ENCODE peak calls at places on chromosome 13, in four cellular contexts. G is B cell, W is neural crest cell, A is retinal pigment epithelial cell. F is an unnamed sample.

GRCh38 chr13:73879346-73880020 is 254.7 kb downstream of the KLF12 start:
- DNase-seq in G (no peak), W (no peak), A (no peak), F (no peak)

GRCh38 chr13:109764474-109765292 is 21.7 kb downstream of the IRS2 start:
- DNase-seq in G (no peak), W (no peak), A (no peak), F (peak; percentile 59)

GRCh38 chr13:40152145-40152544 is 496.7 kb downstream of the COG6 start:
- DNase-seq in G (no peak), W (no peak), A (peak; percentile 79), F (peak; percentile 25)

GRCh38 chr13:20064128-20064527 is 96.7 kb downstream of the GJA3 start:
- DNase-seq in G (no peak), W (no peak), A (no peak), F (no peak)

GRCh38 chr13:110644892-110645521 is 29.7 kb downstream of the NAXD start:
- DNase-seq in G (peak; percentile 89), W (peak; percentile 49), A (peak; percentile 45), F (peak; percentile 91)

GRCh38 chr13:25347156-25347555 is 24.6 kb upstream of the ATP8A2 start:
- DNase-seq in G (no peak), W (no peak), A (no peak), F (no peak)

GRCh38 chr13:82963466-82963865 is 918.8 kb downstream of the SLITRK1 start:
- DNase-seq in G (no peak), W (no peak), A (no peak), F (no peak)

GRCh38 chr13:52780092-52780491 is 40.5 kb upstream of the CNMD start:
- DNase-seq in G (no peak), W (no peak), A (no peak), F (no peak)

GRCh38 chr13:77990973-77991372 is 72.3 kb upstream of the EDNRB start:
- DNase-seq in G (no peak), W (no peak), A (no peak), F (no peak)

GRCh38 chr13:46113596-46113995 is 8.8 kb upstream of the CPB2 start:
- DNase-seq in G (no peak), W (no peak), A (peak; percentile 86), F (no peak)

GRCh38 chr13:92589955-92590354 is 636.7 kb upstream of the GPC6 start:
- DNase-seq in G (no peak), W (no peak), A (no peak), F (no peak)

GRCh38 chr13:108987488-108987887 is 358.1 kb downstream of the MYO16 start:
- DNase-seq in G (no peak), W (no peak), A (no peak), F (no peak)

GRCh38 chr13:43304945-43305344 is 281.6 kb downstream of the DNAJC15 start:
- DNase-seq in G (no peak), W (no peak), A (no peak), F (peak; percentile 36)

GRCh38 chr13:52723181-52723580 is 16.4 kb downstream of the CNMD start:
- DNase-seq in G (no peak), W (no peak), A (no peak), F (no peak)

GRCh38 chr13:27573265-27573664 is 47.1 kb downstream of the LNX2 start:
- DNase-seq in G (no peak), W (no peak), A (no peak), F (no peak)

GRCh38 chr13:45205124-45205523 is 4.3 kb upstream of the KCTD4 start:
- DNase-seq in G (no peak), W (no peak), A (no peak), F (no peak)

GRCh38 chr13:44052843-44053607 is 173.3 kb downstream of the LACC1 start:
- DNase-seq in G (no peak), W (no peak), A (peak; percentile 88), F (peak; percentile 18)